ENCODE peak calls at places on chromosomes 12 and 14, in seven cellular contexts. D is tibial nerve, Y is IMR-90, T is heart left ventricle, X is stomach, O is HepG2, J is transverse colon. N is an unnamed sample.

GRCh38 chr12:52713960-52714886 is 10.9 kb upstream of the KRT77 start:
- DNase-seq in D (no peak), Y (no peak), T (no peak), X (no peak), O (no peak), J (no peak), N (no peak)

GRCh38 chr14:75711796-75712211 is 50.8 kb downstream of the TTLL5 start:
- DNase-seq in D (no peak), Y (peak; percentile 85), T (peak; percentile 65), X (peak; percentile 67), O (peak; percentile 96), J (peak; percentile 13), N (no peak)

GRCh38 chr12:25005376-25005775 is 56.5 kb upstream of the BCAT1 start:
- DNase-seq in D (no peak), Y (no peak), T (no peak), X (no peak), O (no peak), J (no peak), N (no peak)

GRCh38 chr12:17062296-17063061 is 456.5 kb upstream of the LMO3 start:
- DNase-seq in D (no peak), Y (no peak), T (no peak), X (no peak), O (no peak), J (no peak), N (no peak)

GRCh38 chr12:82174936-82175335 is 183.3 kb downstream of the CCDC59 start:
- DNase-seq in D (no peak), Y (no peak), T (no peak), X (no peak), O (no peak), J (no peak), N (no peak)

GRCh38 chr14:53368714-53369191 is 215.6 kb upstream of the DDHD1 start:
- DNase-seq in D (no peak), Y (peak; percentile 88), T (no peak), X (no peak), O (no peak), J (no peak), N (no peak)

GRCh38 chr12:77850698-77851097 is 20.0 kb downstream of the NAV3 start:
- DNase-seq in D (no peak), Y (no peak), T (no peak), X (no peak), O (no peak), J (no peak), N (no peak)

GRCh38 chr12:18552829-18553228 is 185.0 kb downstream of the PLCZ1 start:
- DNase-seq in D (no peak), Y (no peak), T (no peak), X (no peak), O (no peak), J (no peak), N (no peak)

GRCh38 chr14:22071001-22071400 is 397.4 kb upstream of the OR4E1 start:
- DNase-seq in D (no peak), Y (no peak), T (no peak), X (no peak), O (no peak), J (peak; percentile 40), N (peak; percentile 88)

GRCh38 chr12:79344855-79345840 is 345.6 kb downstream of the PAWR start:
- DNase-seq in D (no peak), Y (peak; percentile 50), T (no peak), X (no peak), O (peak; percentile 59), J (peak; percentile 41), N (no peak)

GRCh38 chr14:104931771-104932675 is 7.3 kb downstream of the PLD4 start:
- DNase-seq in D (peak; percentile 11), Y (no peak), T (peak; percentile 66), X (no peak), O (no peak), J (no peak), N (no peak)

GRCh38 chr14:99905121-99905520 is 111.9 kb downstream of the EML1 start:
- DNase-seq in D (no peak), Y (no peak), T (no peak), X (no peak), O (no peak), J (no peak), N (no peak)

GRCh38 chr12:58117201-58117600 is 175.8 kb downstream of the ATP23 start:
- DNase-seq in D (no peak), Y (no peak), T (no peak), X (no peak), O (no peak), J (no peak), N (no peak)

GRCh38 chr12:121114019-121114639 is 18.5 kb upstream of the P2RX7 start:
- DNase-seq in D (no peak), Y (no peak), T (no peak), X (no peak), O (no peak), J (no peak), N (no peak)

GRCh38 chr12:42326466-42327226 is 679 bp downstream of the PPHLN1 start:
- DNase-seq in D (no peak), Y (peak; percentile 27), T (no peak), X (no peak), O (peak; percentile 8), J (peak; percentile 9), N (peak; percentile 78)

GRCh38 chr12:109695420-109695819 is 18.2 kb upstream of the FAM222A start:
- DNase-seq in D (no peak), Y (no peak), T (no peak), X (no peak), O (no peak), J (no peak), N (peak; percentile 37)

GRCh38 chr12:22729898-22730443 is 105.0 kb downstream of the ETNK1 start:
- DNase-seq in D (no peak), Y (peak; percentile 80), T (no peak), X (no peak), O (no peak), J (no peak), N (no peak)

GRCh38 chr12:94561943-94562411 is 88.4 kb downstream of the TMCC3 start:
- DNase-seq in D (no peak), Y (no peak), T (no peak), X (peak; percentile 79), O (no peak), J (peak; percentile 56), N (no peak)

GRCh38 chr12:115325858-115326257 is 641.9 kb upstream of the TBX3 start:
- DNase-seq in D (no peak), Y (no peak), T (no peak), X (peak; percentile 57), O (no peak), J (no peak), N (no peak)

GRCh38 chr14:75440733-75441474 is 13.1 kb downstream of the JDP2 start:
- DNase-seq in D (peak; percentile 57), Y (peak; percentile 94), T (no peak), X (peak; percentile 53), O (no peak), J (no peak), N (no peak)

GRCh38 chr14:96827310-96827709 is 30.1 kb downstream of the VRK1 start:
- DNase-seq in D (no peak), Y (no peak), T (no peak), X (no peak), O (no peak), J (no peak), N (no peak)

GRCh38 chr12:64077922-64078321 is 144.2 kb downstream of the KICS2 start:
- DNase-seq in D (no peak), Y (no peak), T (no peak), X (no peak), O (peak; percentile 6), J (no peak), N (no peak)

GRCh38 chr12:95169368-95169767 is 47.9 kb downstream of the FGD6 start:
- DNase-seq in D (no peak), Y (peak; percentile 92), T (no peak), X (peak; percentile 33), O (peak; percentile 80), J (peak; percentile 61), N (no peak)

GRCh38 chr14:64734990-64735389 is 30.8 kb downstream of the PLEKHG3 start:
- DNase-seq in D (no peak), Y (no peak), T (no peak), X (no peak), O (no peak), J (no peak), N (no peak)

DNA sequence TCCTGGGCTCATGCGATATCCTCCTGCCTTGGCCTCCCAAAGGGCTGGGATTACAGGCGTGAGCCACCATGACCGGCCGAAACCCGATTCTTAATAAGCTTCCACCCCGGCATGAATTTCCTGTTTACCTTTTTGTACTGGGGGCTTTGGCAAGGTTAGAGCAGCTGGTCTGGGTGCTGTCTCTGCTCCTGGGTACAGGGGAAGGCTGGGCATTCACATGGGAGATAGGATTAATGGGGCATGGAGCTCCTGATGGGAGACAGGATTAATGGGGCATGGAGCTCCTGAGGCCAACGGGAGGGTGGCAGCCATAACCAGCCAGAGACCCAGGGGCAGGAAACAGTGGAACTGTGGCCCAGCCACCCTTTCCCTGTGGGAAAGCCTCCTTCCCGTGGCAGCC is 69.5 kb upstream of the DICER1 start:
- DNase-seq in D (no peak), Y (no peak), T (no peak), X (no peak), O (no peak), J (no peak), N (no peak)
- H3K27ac ChIP-seq in D (peak overlapping the region; percentile 50), Y (no peak overlapping the region), T (no peak overlapping the region), X (peak overlapping the region; percentile 52), O (no peak overlapping the region), J (no peak overlapping the region), N (no peak overlapping the region)

GRCh38 chr12:56041579-56042429 is at the start of gene RPS26:
- DNase-seq in D (peak; percentile 90), Y (peak; percentile 100), T (peak; percentile 95), X (peak; percentile 95), O (peak; percentile 99), J (peak; percentile 96), N (peak; percentile 96)
- TF ChIP-seq POLR2A in D (peak; percentile 78), Y (peak; percentile 99), T (no peak), X (no peak), O (peak; percentile 99), J (peak; percentile 99), N (peak; percentile 87)

DNA sequence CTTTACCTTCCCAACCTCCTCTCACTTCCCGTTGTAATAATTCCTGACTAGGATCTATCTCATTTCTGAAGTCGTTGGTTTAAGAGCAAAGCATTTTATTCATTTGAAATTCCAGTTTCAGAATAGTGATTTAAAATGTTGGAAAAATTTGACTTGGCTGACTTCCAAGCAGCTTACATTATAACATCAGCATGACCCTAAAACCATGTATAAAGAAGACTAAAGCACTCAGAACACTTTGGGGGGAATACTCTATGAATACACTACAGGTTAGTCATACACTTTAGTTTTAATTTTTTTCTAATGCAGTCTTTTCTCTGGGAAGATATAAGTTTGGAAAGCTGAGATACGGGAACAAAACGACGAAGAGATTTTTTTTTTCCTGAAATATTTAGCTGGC is 161.1 kb downstream of the BTG1 start:
- DNase-seq in D (no peak), Y (peak; percentile 86), T (no peak), X (no peak), O (no peak), J (no peak), N (no peak)
- H3K4me1 ChIP-seq in D (peaks cover 28% of the 10 kb centered on the region), Y (peaks cover 26% of the 10 kb centered on the region), T (peaks cover 7% of the 10 kb centered on the region), X (peaks cover 20% of the 10 kb centered on the region), O (no peaks in the 10 kb centered on the region), J (peaks cover 4% of the 10 kb centered on the region), N (peaks cover 24% of the 10 kb centered on the region)

DNA sequence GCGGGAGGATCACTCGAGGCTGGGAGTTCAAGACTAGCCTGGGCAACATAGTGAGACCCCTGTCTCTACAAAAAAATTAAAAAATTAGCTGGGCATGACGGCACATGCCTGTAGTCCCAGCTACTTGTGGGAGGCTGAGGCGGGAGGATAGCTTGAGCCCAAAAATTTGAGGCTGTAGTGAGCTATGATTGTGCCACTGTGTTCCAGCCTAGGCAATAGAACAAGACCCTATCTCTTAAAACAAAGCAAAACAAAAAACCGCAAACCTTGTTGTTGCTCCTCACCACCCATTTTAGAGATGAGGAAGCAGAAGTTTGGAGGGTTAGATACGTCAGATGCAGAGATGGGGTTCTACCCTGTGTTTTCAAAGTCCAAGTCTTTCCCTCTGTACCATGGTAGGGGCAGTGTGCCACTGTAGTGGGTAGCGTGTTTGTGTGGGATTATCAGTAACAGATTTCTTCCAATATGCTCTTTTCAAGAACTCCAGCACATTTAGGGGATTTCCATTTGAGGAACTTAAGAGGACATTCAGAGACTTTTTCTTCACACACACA is 186.4 kb downstream of the CHST11 start:
- DNase-seq in D (no peak), Y (no peak), T (no peak), X (no peak), O (no peak), J (no peak), N (no peak)
- H3K27ac ChIP-seq in D (peak overlapping the region; percentile 48), Y (no peak overlapping the region), T (no peak overlapping the region), X (peak overlapping the region; percentile 72), O (no peak overlapping the region), J (peak overlapping the region; percentile 22), N (peak overlapping the region; percentile 91)

N was measured in spleen.